ENCODE peak calls at places on chromosomes 16 and 17, in six cellular contexts. R is putamen; P is left ventricle myocardium superior; V is naive thymus-derived CD8-positive, alpha-beta T cell; H is left ventricle myocardium inferior; S is H9. B is an unnamed sample.

GRCh38 chr16:72468582-72468981 is 296.6 kb upstream of the PMFBP1 start:
- DNase-seq in R (no peak), P (no peak), V (no peak), S (no peak), H (no peak), B (no peak)

GRCh38 chr16:8963010-8963824 is 489 bp downstream of the USP7 start:
- DNase-seq in H (no peak), P (no peak), V (no peak), S (no peak), R (no peak), B (peak)

GRCh38 chr17:8965394-8966168 is at the start of gene PIK3R5:
- DNase-seq in H (peak), P (peak), R (no peak), S (peak), V (peak), B (peak)

GRCh38 chr16:53080345-53081031 is 25.7 kb downstream of the CHD9 start:
- DNase-seq in V (no peak), H (peak), R (peak), P (peak), S (no peak), B (no peak)

GRCh38 chr16:77581706-77582105 is 140.6 kb upstream of the NUDT7 start:
- DNase-seq in R (no peak), H (no peak), S (no peak), P (no peak), V (no peak), B (no peak)

GRCh38 chr17:50184611-50185398 is 16.6 kb downstream of the COL1A1 start:
- DNase-seq in V (no peak), P (peak), R (peak), H (peak), S (no peak), B (no peak)

GRCh38 chr17:79533116-79533515 is 77.7 kb downstream of the RBFOX3 start:
- DNase-seq in P (no peak), S (no peak), V (peak), R (no peak), H (no peak), B (no peak)

GRCh38 chr16:50273888-50274770 is 7.8 kb downstream of the ADCY7 start:
- DNase-seq in H (no peak), R (no peak), S (no peak), V (peak), P (peak), B (peak)

GRCh38 chr17:48647103-48647963 is 21.2 kb upstream of the HOXB9 start:
- DNase-seq in P (no peak), H (no peak), R (no peak), V (no peak), S (peak), B (no peak)

GRCh38 chr17:29341726-29342125 is 47.8 kb upstream of the NUFIP2 start:
- DNase-seq in P (no peak), H (no peak), R (no peak), S (no peak), V (no peak), B (no peak)

GRCh38 chr17:67200727-67201301 is 44.2 kb downstream of the HELZ start:
- DNase-seq in P (no peak), V (no peak), H (no peak), S (no peak), R (no peak), B (no peak)

GRCh38 chr17:69908599-69909368 is 166.2 kb upstream of the KCNJ16 start:
- DNase-seq in S (no peak), V (no peak), R (no peak), P (no peak), H (no peak), B (no peak)

GRCh38 chr17:39014044-39014794 is 47.0 kb upstream of the FBXO47 start:
- DNase-seq in H (no peak), V (no peak), S (no peak), P (no peak), R (no peak), B (no peak)

GRCh38 chr17:50904522-50905459 is 38.6 kb upstream of the TOB1 start:
- DNase-seq in H (peak), V (no peak), S (no peak), R (peak), P (peak), B (no peak)

GRCh38 chr16:48596326-48596725 is 13.7 kb downstream of the N4BP1 start:
- DNase-seq in H (no peak), P (no peak), S (no peak), R (no peak), V (peak), B (no peak)

GRCh38 chr17:732788-733720 is 658 bp downstream of the TLCD3A start:
- DNase-seq in R (peak), P (peak), V (no peak), S (no peak), H (peak), B (peak)

GRCh38 chr16:86343111-86343642 is 167.2 kb upstream of the FOXF1 start:
- DNase-seq in S (no peak), P (peak), R (no peak), H (peak), V (no peak), B (no peak)

GRCh38 chr17:5821057-5821456 is 236.7 kb upstream of the NLRP1 start:
- DNase-seq in H (no peak), P (no peak), R (no peak), V (no peak), S (peak), B (no peak)

GRCh38 chr16:87487361-87487924 is 5.4 kb downstream of the ZCCHC14 start:
- DNase-seq in P (peak), H (peak), V (no peak), S (peak), R (no peak), B (no peak)

GRCh38 chr16:81497690-81498089 is 53.1 kb downstream of the CMIP start:
- DNase-seq in P (peak), R (no peak), H (no peak), V (no peak), S (no peak), B (no peak)

GRCh38 chr16:63337264-63337663 is 1301.0 kb upstream of the CDH8 start:
- DNase-seq in S (no peak), P (no peak), H (no peak), V (no peak), R (no peak), B (no peak)

GRCh38 chr17:78474631-78475146 is 96.2 kb downstream of the PGS1 start:
- DNase-seq in S (no peak), P (no peak), V (no peak), H (no peak), R (no peak), B (peak)

GRCh38 chr17:3929181-3929580 is 12.9 kb upstream of the P2RX1 start:
- DNase-seq in R (no peak), V (no peak), P (no peak), S (peak), H (no peak), B (no peak)

GRCh38 chr17:29933379-29933778 is 3.4 kb upstream of the SSH2 start:
- DNase-seq in V (no peak), S (peak), P (no peak), H (no peak), R (no peak), B (no peak)

GRCh38 chr16:27691717-27692116 is 141.8 kb downstream of the KATNIP start:
- DNase-seq in S (no peak), R (no peak), V (no peak), P (no peak), H (no peak), B (no peak)

GRCh38 chr16:78842950-78843349 is 743.5 kb downstream of the WWOX start:
- DNase-seq in H (no peak), P (no peak), S (no peak), R (no peak), V (no peak), B (no peak)

GRCh38 chr16:26642047-26642664 is 424.6 kb upstream of the C16orf82 start:
- DNase-seq in H (no peak), P (no peak), S (no peak), V (no peak), R (no peak), B (no peak)

GRCh38 chr17:36697907-36698526 is 96.6 kb downstream of the MRM1 start:
- DNase-seq in R (no peak), P (no peak), H (no peak), S (no peak), V (no peak), B (no peak)

GRCh38 chr17:18225562-18226283 is at the start of gene LLGL1:
- DNase-seq in V (no peak), S (no peak), R (no peak), H (no peak), P (no peak), B (no peak)

GRCh38 chr16:53968896-53969295 is 264.9 kb downstream of the FTO start:
- DNase-seq in P (no peak), V (no peak), H (no peak), R (no peak), S (no peak), B (no peak)

GRCh38 chr17:66855204-66855603 is 20.3 kb downstream of the CACNG5 start:
- DNase-seq in H (no peak), P (no peak), R (no peak), V (no peak), S (peak), B (no peak)

GRCh38 chr17:78535285-78536197 is 41.7 kb downstream of the DNAH17 start:
- DNase-seq in S (no peak), P (no peak), H (no peak), V (no peak), R (no peak), B (no peak)

GRCh38 chr17:29710891-29711418 is 88.2 kb upstream of the CORO6 start:
- DNase-seq in P (no peak), H (no peak), R (no peak), V (no peak), S (no peak), B (no peak)

GRCh38 chr17:68248199-68248825 is 469 bp downstream of the AMZ2 start:
- DNase-seq in S (no peak), P (no peak), H (no peak), R (no peak), V (no peak), B (no peak)

GRCh38 chr16:56478228-56479049 is 27.1 kb downstream of the OGFOD1 start:
- DNase-seq in H (no peak), V (no peak), R (no peak), P (no peak), S (no peak), B (no peak)

GRCh38 chr17:75596320-75597087 is 8.9 kb downstream of the MYO15B start:
- DNase-seq in V (no peak), H (no peak), P (no peak), R (no peak), S (peak), B (no peak)

GRCh38 chr17:64103751-64104364 is 26.1 kb downstream of the ERN1 start:
- DNase-seq in P (no peak), R (no peak), V (no peak), S (no peak), H (no peak), B (no peak)

GRCh38 chr17:56761387-56761786 is 72.3 kb downstream of the C17orf67 start:
- DNase-seq in H (no peak), R (no peak), P (no peak), V (no peak), S (no peak), B (no peak)

GRCh38 chr17:80892019-80892855 is 99.4 kb upstream of the CHMP6 start:
- DNase-seq in R (peak), S (no peak), V (peak), H (peak), P (peak), B (peak)